ENCODE peak calls at places on chromosome 19, in four cellular contexts. H is H9, N is T-helper 17 cell, D is stomach. J is an unnamed sample.
A peak's percentile ranks its signal among the peaks of the same experiment; 100 is the strongest.

GRCh38 chr19:35608250-35608649 is 4.3 kb upstream of the HAUS5 start:
- DNase-seq in H (no peak), D (no peak), N (no peak), J (no peak)

GRCh38 chr19:1113278-1113985 is 9.6 kb downstream of the GPX4 start:
- DNase-seq in H (peak; percentile 96), D (peak; percentile 97), N (peak; percentile 79), J (peak; percentile 98)

GRCh38 chr19:42184401-42184861 is 33.0 kb downstream of the DEDD2 start:
- DNase-seq in D (peak; percentile 75), N (peak; percentile 51), H (peak; percentile 94), J (peak; percentile 77)

GRCh38 chr19:37929512-37929911 is 22.5 kb downstream of the SIPA1L3 start:
- DNase-seq in N (no peak), H (peak; percentile 74), D (no peak), J (no peak)

GRCh38 chr19:48635263-48635965 is 1.8 kb downstream of the DBP start:
- DNase-seq in H (peak; percentile 74), D (peak; percentile 75), N (peak; percentile 72), J (peak; percentile 81)

GRCh38 chr19:2254052-2254872 is 2.0 kb downstream of the JSRP1 start:
- DNase-seq in D (no peak), N (no peak), H (peak; percentile 79), J (peak; percentile 91)

GRCh38 chr19:6588508-6589345 is 2.2 kb downstream of the CD70 start:
- DNase-seq in D (no peak), N (no peak), H (no peak), J (no peak)

GRCh38 chr19:48813123-48813911 is 2.5 kb upstream of the BCAT2 start:
- DNase-seq in D (no peak), N (no peak), H (peak; percentile 59), J (peak; percentile 59)

GRCh38 chr19:48391100-48392005 is at the start of gene KDELR1:
- DNase-seq in H (peak; percentile 78), N (peak; percentile 70), D (peak; percentile 81), J (peak; percentile 85)

GRCh38 chr19:9641810-9642209 is 20.8 kb upstream of the ZNF561 start:
- DNase-seq in N (no peak), H (no peak), D (no peak), J (no peak)

GRCh38 chr19:3788991-3789778 is 3.0 kb upstream of the MATK start:
- DNase-seq in H (peak; percentile 22), D (no peak), N (no peak), J (no peak)

GRCh38 chr19:1295169-1296012 is 9.7 kb downstream of the EFNA2 start:
- DNase-seq in N (peak; percentile 52), H (peak; percentile 64), D (no peak), J (no peak)

GRCh38 chr19:50646074-50646807 is 3.0 kb upstream of the C19orf81 start:
- DNase-seq in H (no peak), D (no peak), N (no peak), J (no peak)

GRCh38 chr19:6556480-6556879 is 25.7 kb downstream of the TNFSF9 start:
- DNase-seq in H (no peak), N (no peak), D (no peak), J (no peak)

GRCh38 chr19:42131149-42132029 is 857 bp downstream of the POU2F2 start:
- DNase-seq in N (no peak), H (no peak), D (no peak), J (no peak)

GRCh38 chr19:38070573-38070972 is 153.4 kb downstream of the DPF1 start:
- DNase-seq in N (no peak), H (no peak), D (no peak), J (no peak)

GRCh38 chr19:31353826-31354225 is 4.6 kb upstream of the TSHZ3 start:
- DNase-seq in H (peak; percentile 70), N (no peak), D (no peak), J (no peak)

GRCh38 chr19:30692517-30692870 is 320.3 kb downstream of the ZNF536 start:
- DNase-seq in H (no peak), N (no peak), D (no peak), J (no peak)

GRCh38 chr19:38877781-38878574 is at the start of gene RINL:
- DNase-seq in D (peak; percentile 46), N (peak; percentile 43), H (peak; percentile 48), J (no peak)

GRCh38 chr19:8517551-8518442 is 3.8 kb upstream of the ZNF414 start:
- DNase-seq in N (peak; percentile 40), D (no peak), H (no peak), J (no peak)

GRCh38 chr19:8329993-8330392 is 8.7 kb downstream of the RPS28 start:
- DNase-seq in N (no peak), H (no peak), D (no peak), J (no peak)

GRCh38 chr19:39167461-39168257 is 29.1 kb upstream of the NCCRP1 start:
- DNase-seq in N (no peak), D (peak; percentile 87), H (no peak), J (no peak)

GRCh38 chr19:31338069-31338767 is 11.0 kb downstream of the TSHZ3 start:
- DNase-seq in N (no peak), D (no peak), H (peak; percentile 87), J (peak; percentile 74)

GRCh38 chr19:1154731-1155351 is 19.2 kb downstream of the SBNO2 start:
- DNase-seq in N (no peak), H (no peak), D (peak; percentile 87), J (peak; percentile 96)

GRCh38 chr19:9622531-9622930 is 1.5 kb upstream of the ZNF561 start:
- DNase-seq in H (no peak), D (no peak), N (no peak), J (no peak)

J was measured in HuH-7.